ENCODE peak calls at places on chromosomes 4 and X, in eight cellular contexts. V, O, D, C, Q, M, H and G are unnamed samples.

GRCh38 chrX:117854806-117855205 is 261.8 kb downstream of the KLHL13 start:
- DNase-seq in H (no peak), D (no peak), C (no peak), O (no peak), M (no peak), Q (no peak), V (no peak), G (no peak)

GRCh38 chr4:95086532-95086931 is 328.8 kb downstream of the BMPR1B start:
- DNase-seq in Q (no peak), M (peak; percentile 31), O (no peak), C (no peak), V (no peak), H (no peak), D (no peak), G (no peak)

GRCh38 chr4:4583606-4584005 is 41.8 kb upstream of the STX18 start:
- DNase-seq in Q (no peak), O (no peak), H (no peak), V (no peak), M (no peak), C (no peak), D (no peak), G (no peak)

GRCh38 chrX:78375894-78376293 is 48.5 kb upstream of the CYSLTR1 start:
- DNase-seq in V (no peak), O (no peak), D (no peak), Q (no peak), H (no peak), M (no peak), C (no peak), G (no peak)

GRCh38 chrX:131626681-131627296 is 82.9 kb downstream of the OR13H1 start:
- DNase-seq in H (no peak), M (peak; percentile 9), D (peak; percentile 17), Q (no peak), V (peak; percentile 3), C (no peak), O (peak; percentile 48), G (peak; percentile 14)

GRCh38 chrX:10022273-10022541 is 55.0 kb downstream of the CLDN34 start:
- DNase-seq in D (no peak), V (no peak), Q (no peak), C (no peak), M (no peak), H (no peak), O (peak; percentile 78), G (no peak)

GRCh38 chrX:30930679-30931078 is 41.6 kb upstream of the TAB3 start:
- DNase-seq in V (no peak), O (no peak), M (no peak), H (no peak), D (no peak), Q (no peak), C (no peak), G (no peak)

GRCh38 chrX:20742106-20742505 is 475.4 kb upstream of the RPS6KA3 start:
- DNase-seq in C (no peak), H (no peak), O (no peak), Q (no peak), M (no peak), D (no peak), V (peak; percentile 79), G (peak; percentile 1)

GRCh38 chr4:14787894-14788293 is 214.4 kb upstream of the CPEB2 start:
- DNase-seq in H (no peak), O (peak; percentile 31), C (no peak), D (no peak), Q (no peak), V (no peak), M (peak; percentile 9), G (peak; percentile 57)

GRCh38 chr4:141027421-141027820 is 105.8 kb downstream of the RNF150 start:
- DNase-seq in C (no peak), Q (no peak), O (no peak), H (no peak), D (peak; percentile 44), M (no peak), V (peak; percentile 66), G (peak; percentile 26)

GRCh38 chr4:19913670-19914069 is 338.0 kb upstream of the SLIT2 start:
- DNase-seq in O (no peak), Q (no peak), M (no peak), D (no peak), C (no peak), H (no peak), V (no peak), G (no peak)

GRCh38 chrX:40671126-40671525 is 23.8 kb upstream of the CXorf38 start:
- DNase-seq in V (no peak), H (no peak), O (no peak), Q (no peak), C (no peak), D (no peak), M (no peak), G (no peak)